ENCODE peak calls at places on chromosomes 4 and X, in eight cellular contexts. L, I, P, Z, N, T, W and U are unnamed samples.

GRCh38 chr4:98113005-98113404 is 30.3 kb downstream of the STPG2 start:
- DNase-seq in T (no peak), L (no peak), I (peak; percentile 16), Z (peak; percentile 27), N (peak; percentile 20), W (no peak), P (no peak), U (no peak)

GRCh38 chr4:182062936-182063335 is 180.3 kb upstream of the TENM3 start:
- DNase-seq in L (no peak), I (no peak), N (no peak), W (no peak), Z (no peak), T (no peak), P (no peak), U (no peak)

GRCh38 chr4:152886201-152886600 is 49.9 kb upstream of the FHDC1 start:
- DNase-seq in Z (no peak), T (no peak), N (no peak), I (no peak), W (no peak), P (no peak), L (no peak), U (no peak)

GRCh38 chr4:180665994-180666818 is 1577.0 kb upstream of the TENM3 start:
- DNase-seq in Z (peak; percentile 72), N (peak; percentile 46), L (no peak), I (no peak), T (peak; percentile 59), P (no peak), W (peak; percentile 40), U (no peak)

GRCh38 chrX:134737721-134738369 is 79.6 kb upstream of the PLAC1 start:
- DNase-seq in I (no peak), P (no peak), L (no peak), W (no peak), N (no peak), Z (no peak), T (no peak), U (no peak)

GRCh38 chrX:95076449-95076848 is 1402.4 kb downstream of the FAM133A start:
- DNase-seq in W (no peak), T (no peak), N (peak; percentile 30), P (no peak), L (no peak), Z (peak; percentile 43), I (no peak), U (no peak)

GRCh38 chrX:10512741-10513140 is 107.6 kb downstream of the MID1 start:
- DNase-seq in P (no peak), Z (no peak), L (no peak), T (no peak), N (no peak), W (no peak), I (no peak), U (no peak)

GRCh38 chr4:858136-858535 is 32.2 kb upstream of the CPLX1 start:
- DNase-seq in T (no peak), I (no peak), L (no peak), Z (no peak), P (peak; percentile 37), N (no peak), W (no peak), U (no peak)

GRCh38 chrX:1400731-1401471 is 9.0 kb upstream of the SLC25A6 start:
- DNase-seq in I (no peak), L (no peak), T (peak; percentile 67), W (no peak), P (peak; percentile 15), Z (no peak), N (no peak), U (no peak)

GRCh38 chrX:150805736-150806135 is 92.7 kb downstream of the CD99L2 start:
- DNase-seq in W (no peak), L (no peak), P (no peak), I (no peak), Z (no peak), N (no peak), T (no peak), U (no peak)

GRCh38 chrX:37958493-37959211 is 47.7 kb upstream of the SYTL5 start:
- DNase-seq in N (no peak), L (no peak), P (no peak), Z (no peak), T (no peak), I (no peak), W (no peak), U (no peak)

GRCh38 chr4:94390804-94391410 is 48.3 kb upstream of the HPGDS start:
- DNase-seq in W (peak; percentile 16), T (no peak), N (no peak), Z (peak; percentile 3), P (no peak), I (no peak), L (no peak), U (no peak)

GRCh38 chr4:6386091-6386490 is 86.3 kb downstream of the PPP2R2C start:
- DNase-seq in L (no peak), W (peak; percentile 33), N (no peak), I (no peak), T (no peak), Z (no peak), P (no peak), U (no peak)

GRCh38 chr4:157222764-157223145 is 2.2 kb downstream of the GRIA2 start:
- DNase-seq in W (no peak), Z (no peak), L (no peak), T (no peak), I (no peak), N (no peak), P (no peak), U (no peak)

GRCh38 chr4:151107063-151107462 is 7.6 kb downstream of the RPS3A start:
- DNase-seq in W (no peak), N (no peak), Z (no peak), L (no peak), P (no peak), T (no peak), I (no peak), U (no peak)

GRCh38 chrX:136347706-136348105 is 46.9 kb downstream of the ADGRG4 start:
- DNase-seq in I (no peak), T (no peak), N (no peak), P (no peak), W (no peak), L (no peak), Z (no peak), U (no peak)

GRCh38 chr4:87390931-87391782 is at the start of gene HSD17B11:
- DNase-seq in N (peak; percentile 94), P (peak; percentile 91), Z (peak; percentile 98), W (peak; percentile 95), I (peak; percentile 91), L (peak; percentile 50), T (peak; percentile 97), U (peak; percentile 97)

GRCh38 chrX:17750436-17750835 is 13.1 kb downstream of the SCML1 start:
- DNase-seq in I (no peak), L (no peak), Z (no peak), W (no peak), T (no peak), N (no peak), P (no peak), U (no peak)

GRCh38 chrX:136768469-136769084 is 12.2 kb downstream of the ARHGEF6 start:
- DNase-seq in W (peak; percentile 17), I (peak; percentile 47), L (no peak), P (no peak), Z (peak; percentile 95), T (peak; percentile 68), N (no peak), U (peak; percentile 26)

GRCh38 chr4:8078610-8079015 is 80.0 kb downstream of the ABLIM2 start:
- DNase-seq in T (no peak), I (no peak), Z (no peak), N (no peak), W (no peak), P (peak; percentile 35), L (no peak), U (no peak)

GRCh38 chr4:188246488-188246887 is 107.2 kb downstream of the TRIML1 start:
- DNase-seq in W (no peak), L (no peak), P (no peak), T (no peak), I (no peak), N (peak; percentile 46), Z (peak; percentile 4), U (no peak)

GRCh38 chr4:8081621-8082516 is 76.7 kb downstream of the ABLIM2 start:
- DNase-seq in Z (no peak), I (no peak), L (no peak), P (peak; percentile 28), N (no peak), W (no peak), T (no peak), U (no peak)

GRCh38 chrX:115650916-115651315 is 89.9 kb downstream of the PLS3 start:
- DNase-seq in P (no peak), L (no peak), Z (peak; percentile 38), N (peak; percentile 51), I (peak; percentile 47), T (no peak), W (peak; percentile 34), U (no peak)

GRCh38 chr4:141913928-141914327 is 277.5 kb downstream of the IL15 start:
- DNase-seq in Z (no peak), W (no peak), L (no peak), I (no peak), N (no peak), P (no peak), T (no peak), U (no peak)
- TF ChIP-seq POLR2A in Z (no peak), W (no peak), L (no peak), I (no peak), N (no peak), P (no peak), T (no peak), U (no peak)

GRCh38 chrX:39900788-39901170 is 197.0 kb downstream of the BCOR start:
- DNase-seq in W (no peak), N (no peak), I (no peak), P (no peak), L (no peak), Z (no peak), T (no peak), U (no peak)
- H3K4me3 ChIP-seq in W (no peak overlapping the region), N (no peak overlapping the region), I (no peak overlapping the region), P (no peak overlapping the region), L (no peak overlapping the region), Z (no peak overlapping the region), T (no peak overlapping the region), U (no peak overlapping the region)

GRCh38 chr4:168592676-168593075 is 95.8 kb downstream of the PALLD start:
- DNase-seq in W (no peak), I (no peak), P (no peak), Z (no peak), L (no peak), T (no peak), N (no peak), U (no peak)
- TF ChIP-seq POLR2A in W (no peak), I (no peak), P (no peak), Z (no peak), L (no peak), T (no peak), N (no peak), U (no peak)

GRCh38 chr4:24059839-24060238 is 170.0 kb upstream of the PPARGC1A start:
- DNase-seq in T (no peak), W (no peak), N (no peak), P (no peak), L (no peak), Z (no peak), I (no peak), U (no peak)

GRCh38 chr4:24056258-24056657 is 166.4 kb upstream of the PPARGC1A start:
- DNase-seq in L (no peak), Z (no peak), T (no peak), I (no peak), P (no peak), W (no peak), N (no peak), U (no peak)

GRCh38 chr4:24055623-24056022 is 165.8 kb upstream of the PPARGC1A start:
- DNase-seq in L (no peak), I (no peak), P (no peak), N (no peak), Z (no peak), T (no peak), W (peak; percentile 17), U (no peak)

GRCh38 chr4:24060932-24061331 is 171.1 kb upstream of the PPARGC1A start:
- DNase-seq in I (no peak), W (no peak), P (no peak), Z (no peak), T (no peak), N (no peak), L (no peak), U (no peak)

GRCh38 chr4:24057915-24058559 is 168.2 kb upstream of the PPARGC1A start:
- DNase-seq in W (no peak), T (no peak), I (no peak), L (no peak), P (no peak), Z (no peak), N (no peak), U (no peak)
- H3K4me3 ChIP-seq in W (no peak overlapping the region), T (no peak overlapping the region), I (no peak overlapping the region), L (no peak overlapping the region), P (no peak overlapping the region), Z (no peak overlapping the region), N (no peak overlapping the region), U (no peak overlapping the region)